ENCODE peak calls at places on chromosomes 2 and 18, in five cellular contexts. One of them, this sample, is unnamed.

GRCh38 chr2:170770304-170771048 is at the start of gene ERICH2:
- DNase-seq in IMR-90: peak; percentile 30
- DNase-seq in stomach: peak; percentile 86
- DNase-seq in HCT116: peak; percentile 80
- DNase-seq in suprapubic skin: peak; percentile 83
- DNase-seq in this sample: peak; percentile 83

GRCh38 chr18:2529154-2529553 is 42.2 kb downstream of the METTL4 start:
- DNase-seq in stomach: no peak
- DNase-seq in suprapubic skin: no peak
- DNase-seq in IMR-90: peak; percentile 7
- DNase-seq in HCT116: no peak
- DNase-seq in this sample: no peak

GRCh38 chr18:50610349-50610748 is 50.5 kb downstream of the MAPK4 start:
- DNase-seq in suprapubic skin: no peak
- DNase-seq in stomach: no peak
- DNase-seq in HCT116: no peak
- DNase-seq in IMR-90: no peak
- DNase-seq in this sample: peak; percentile 38

GRCh38 chr2:178328037-178328436 is 122.9 kb downstream of the PRKRA start:
- DNase-seq in stomach: no peak
- DNase-seq in HCT116: no peak
- DNase-seq in IMR-90: peak; percentile 77
- DNase-seq in suprapubic skin: no peak
- DNase-seq in this sample: no peak

GRCh38 chr2:63662028-63662804 is 73.5 kb downstream of the MDH1 start:
- DNase-seq in HCT116: no peak
- DNase-seq in IMR-90: no peak
- DNase-seq in stomach: no peak
- DNase-seq in suprapubic skin: no peak
- DNase-seq in this sample: no peak

GRCh38 chr18:8660316-8660715 is 45.0 kb upstream of the MTCL1 start:
- DNase-seq in HCT116: no peak
- DNase-seq in stomach: no peak
- DNase-seq in suprapubic skin: no peak
- DNase-seq in IMR-90: peak; percentile 18
- DNase-seq in this sample: no peak

GRCh38 chr2:10753156-10753555 is 31.7 kb downstream of the ATP6V1C2 start:
- DNase-seq in suprapubic skin: no peak
- DNase-seq in IMR-90: no peak
- DNase-seq in stomach: no peak
- DNase-seq in HCT116: no peak
- DNase-seq in this sample: no peak

GRCh38 chr2:150619607-150620330 is 132.3 kb upstream of the RND3 start:
- DNase-seq in stomach: no peak
- DNase-seq in IMR-90: peak; percentile 78
- DNase-seq in HCT116: no peak
- DNase-seq in suprapubic skin: no peak
- DNase-seq in this sample: no peak

GRCh38 chr2:27776097-27776496 is 4.6 kb downstream of the MRPL33 start:
- DNase-seq in stomach: no peak
- DNase-seq in suprapubic skin: no peak
- DNase-seq in HCT116: no peak
- DNase-seq in IMR-90: peak; percentile 53
- DNase-seq in this sample: no peak

GRCh38 chr2:63425079-63425416 is 163.2 kb downstream of the WDPCP start:
- DNase-seq in IMR-90: no peak
- DNase-seq in HCT116: no peak
- DNase-seq in stomach: no peak
- DNase-seq in suprapubic skin: no peak
- DNase-seq in this sample: no peak

GRCh38 chr2:47422560-47422959 is 19.6 kb downstream of the MSH2 start:
- DNase-seq in stomach: no peak
- DNase-seq in suprapubic skin: no peak
- DNase-seq in HCT116: no peak
- DNase-seq in IMR-90: peak; percentile 76
- DNase-seq in this sample: no peak

GRCh38 chr2:199455533-199456382 is 2.0 kb downstream of the SATB2 start:
- DNase-seq in suprapubic skin: peak; percentile 80
- DNase-seq in stomach: peak; percentile 49
- DNase-seq in IMR-90: peak; percentile 31
- DNase-seq in HCT116: peak; percentile 39
- DNase-seq in this sample: no peak

GRCh38 chr2:64406407-64406774 is 47.6 kb upstream of the LGALSL start:
- DNase-seq in suprapubic skin: no peak
- DNase-seq in HCT116: no peak
- DNase-seq in stomach: peak; percentile 45
- DNase-seq in IMR-90: no peak
- DNase-seq in this sample: no peak

GRCh38 chr18:50836521-50836957 is 16.7 kb upstream of the MRO start:
- DNase-seq in suprapubic skin: no peak
- DNase-seq in stomach: no peak
- DNase-seq in HCT116: no peak
- DNase-seq in IMR-90: peak; percentile 35
- DNase-seq in this sample: no peak

GRCh38 chr2:105393373-105394055 is 5.3 kb downstream of the FHL2 start:
- DNase-seq in stomach: no peak
- DNase-seq in HCT116: no peak
- DNase-seq in IMR-90: peak; percentile 73
- DNase-seq in suprapubic skin: no peak
- DNase-seq in this sample: no peak

GRCh38 chr2:55200416-55200815 is 31.7 kb downstream of the CLHC1 start:
- DNase-seq in stomach: no peak
- DNase-seq in IMR-90: no peak
- DNase-seq in HCT116: no peak
- DNase-seq in suprapubic skin: no peak
- DNase-seq in this sample: no peak

GRCh38 chr2:70035344-70035844 is 51.9 kb upstream of the PCBP1 start:
- DNase-seq in suprapubic skin: no peak
- DNase-seq in HCT116: no peak
- DNase-seq in stomach: no peak
- DNase-seq in IMR-90: peak; percentile 63
- DNase-seq in this sample: no peak

GRCh38 chr2:171433763-171434670 is at the start of the genes DCAF17 and METTL8:
- DNase-seq in suprapubic skin: peak; percentile 96
- DNase-seq in IMR-90: peak; percentile 94
- DNase-seq in HCT116: peak; percentile 87
- DNase-seq in stomach: peak; percentile 96
- DNase-seq in this sample: peak; percentile 97

GRCh38 chr2:893311-893710 is 57.3 kb upstream of the SNTG2 start:
- DNase-seq in HCT116: peak; percentile 77
- DNase-seq in suprapubic skin: no peak
- DNase-seq in stomach: peak; percentile 35
- DNase-seq in IMR-90: no peak
- DNase-seq in this sample: no peak

GRCh38 chr2:141109633-141110032 is 1021.2 kb downstream of the LRP1B start:
- DNase-seq in suprapubic skin: no peak
- DNase-seq in HCT116: no peak
- DNase-seq in IMR-90: no peak
- DNase-seq in stomach: no peak
- DNase-seq in this sample: no peak

GRCh38 chr2:192377174-192377573 is 182.4 kb upstream of the TMEFF2 start:
- DNase-seq in suprapubic skin: no peak
- DNase-seq in HCT116: no peak
- DNase-seq in IMR-90: no peak
- DNase-seq in stomach: no peak
- DNase-seq in this sample: no peak

GRCh38 chr2:118834901-118835738 is 12.3 kb downstream of the EN1 start:
- DNase-seq in suprapubic skin: peak; percentile 81
- DNase-seq in stomach: no peak
- DNase-seq in IMR-90: no peak
- DNase-seq in HCT116: no peak
- DNase-seq in this sample: no peak

DNA sequence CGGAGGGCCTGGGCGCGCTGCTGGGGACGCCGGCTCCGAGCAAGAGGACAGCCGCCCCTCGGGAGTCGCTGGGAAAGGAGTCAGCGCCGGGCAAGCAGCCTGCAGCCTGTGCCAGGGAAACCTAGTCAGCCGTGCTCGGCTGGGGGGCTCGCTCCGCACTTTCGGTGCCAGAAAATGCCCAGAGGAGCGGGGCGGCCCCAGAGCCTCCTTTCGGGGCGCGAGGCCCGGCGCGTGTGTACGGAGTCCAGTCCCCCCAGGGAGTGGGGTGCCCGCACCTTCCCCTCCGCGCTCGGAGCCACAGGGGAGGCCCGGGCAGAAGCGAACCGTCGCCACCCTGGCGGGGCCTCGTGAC is 81.9 kb upstream of the LDLRAD4 start:
- DNase-seq in suprapubic skin: no peak
- DNase-seq in HCT116: no peak
- DNase-seq in stomach: no peak
- DNase-seq in IMR-90: no peak
- DNase-seq in this sample: peak; percentile 55
- TF ChIP-seq POLR2A in suprapubic skin: no peak
- TF ChIP-seq POLR2A in HCT116: no peak
- TF ChIP-seq POLR2A in stomach: no peak
- TF ChIP-seq POLR2A in IMR-90: no peak
- TF ChIP-seq POLR2A in this sample: no peak

GRCh38 chr18:70233974-70234373 is 28.5 kb upstream of the RTTN start:
- DNase-seq in IMR-90: no peak
- DNase-seq in HCT116: no peak
- DNase-seq in stomach: no peak
- DNase-seq in suprapubic skin: no peak
- DNase-seq in this sample: no peak
- TF ChIP-seq POLR2A in IMR-90: no peak
- TF ChIP-seq POLR2A in HCT116: no peak
- TF ChIP-seq POLR2A in stomach: no peak
- TF ChIP-seq POLR2A in suprapubic skin: no peak
- TF ChIP-seq POLR2A in this sample: no peak

GRCh38 chr2:14746133-14746532 is 113.6 kb downstream of the LRATD1 start:
- DNase-seq in HCT116: no peak
- DNase-seq in IMR-90: no peak
- DNase-seq in suprapubic skin: no peak
- DNase-seq in stomach: no peak
- DNase-seq in this sample: no peak
- TF ChIP-seq POLR2A in HCT116: no peak
- TF ChIP-seq POLR2A in IMR-90: no peak
- TF ChIP-seq POLR2A in suprapubic skin: no peak
- TF ChIP-seq POLR2A in stomach: no peak
- TF ChIP-seq POLR2A in this sample: no peak

GRCh38 chr2:237509905-237510304 is 22.9 kb downstream of the MLPH start:
- DNase-seq in stomach: peak; percentile 68
- DNase-seq in HCT116: no peak
- DNase-seq in IMR-90: no peak
- DNase-seq in suprapubic skin: no peak
- DNase-seq in this sample: no peak
- TF ChIP-seq POLR2A in stomach: no peak
- TF ChIP-seq POLR2A in HCT116: no peak
- TF ChIP-seq POLR2A in IMR-90: no peak
- TF ChIP-seq POLR2A in suprapubic skin: no peak
- TF ChIP-seq POLR2A in this sample: no peak

GRCh38 chr2:155866477-155866876 is 466.0 kb downstream of the NR4A2 start:
- DNase-seq in HCT116: no peak
- DNase-seq in suprapubic skin: no peak
- DNase-seq in stomach: no peak
- DNase-seq in IMR-90: no peak
- DNase-seq in this sample: no peak
- TF ChIP-seq POLR2A in HCT116: no peak
- TF ChIP-seq POLR2A in suprapubic skin: no peak
- TF ChIP-seq POLR2A in stomach: no peak
- TF ChIP-seq POLR2A in IMR-90: no peak
- TF ChIP-seq POLR2A in this sample: no peak

DNA sequence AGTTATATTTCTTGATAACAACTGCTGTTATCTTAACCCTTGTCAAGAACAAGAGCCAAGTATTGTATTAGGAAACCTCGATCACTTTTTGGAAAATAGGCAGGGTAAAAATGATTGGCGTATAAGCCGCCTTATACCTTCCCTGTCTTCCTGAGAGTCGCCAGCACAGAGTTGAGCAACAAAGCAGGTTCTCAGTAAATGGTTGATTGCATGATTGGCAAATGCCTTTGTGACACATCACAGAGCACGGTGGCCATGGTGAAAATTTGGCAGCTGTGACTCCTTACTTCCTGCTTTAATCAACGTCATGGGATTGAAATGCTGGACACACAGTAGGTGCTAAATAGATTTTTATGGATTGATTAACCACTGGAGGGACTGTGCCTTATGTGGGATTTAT is 3.9 kb upstream of the KLHL29 start:
- DNase-seq in IMR-90: peak; percentile 77
- DNase-seq in HCT116: peak; percentile 89
- DNase-seq in suprapubic skin: no peak
- DNase-seq in stomach: peak; percentile 41
- DNase-seq in this sample: no peak
- TF ChIP-seq POLR2A in IMR-90: no peak
- TF ChIP-seq POLR2A in HCT116: no peak
- TF ChIP-seq POLR2A in suprapubic skin: no peak
- TF ChIP-seq POLR2A in stomach: no peak
- TF ChIP-seq POLR2A in this sample: no peak

DNA sequence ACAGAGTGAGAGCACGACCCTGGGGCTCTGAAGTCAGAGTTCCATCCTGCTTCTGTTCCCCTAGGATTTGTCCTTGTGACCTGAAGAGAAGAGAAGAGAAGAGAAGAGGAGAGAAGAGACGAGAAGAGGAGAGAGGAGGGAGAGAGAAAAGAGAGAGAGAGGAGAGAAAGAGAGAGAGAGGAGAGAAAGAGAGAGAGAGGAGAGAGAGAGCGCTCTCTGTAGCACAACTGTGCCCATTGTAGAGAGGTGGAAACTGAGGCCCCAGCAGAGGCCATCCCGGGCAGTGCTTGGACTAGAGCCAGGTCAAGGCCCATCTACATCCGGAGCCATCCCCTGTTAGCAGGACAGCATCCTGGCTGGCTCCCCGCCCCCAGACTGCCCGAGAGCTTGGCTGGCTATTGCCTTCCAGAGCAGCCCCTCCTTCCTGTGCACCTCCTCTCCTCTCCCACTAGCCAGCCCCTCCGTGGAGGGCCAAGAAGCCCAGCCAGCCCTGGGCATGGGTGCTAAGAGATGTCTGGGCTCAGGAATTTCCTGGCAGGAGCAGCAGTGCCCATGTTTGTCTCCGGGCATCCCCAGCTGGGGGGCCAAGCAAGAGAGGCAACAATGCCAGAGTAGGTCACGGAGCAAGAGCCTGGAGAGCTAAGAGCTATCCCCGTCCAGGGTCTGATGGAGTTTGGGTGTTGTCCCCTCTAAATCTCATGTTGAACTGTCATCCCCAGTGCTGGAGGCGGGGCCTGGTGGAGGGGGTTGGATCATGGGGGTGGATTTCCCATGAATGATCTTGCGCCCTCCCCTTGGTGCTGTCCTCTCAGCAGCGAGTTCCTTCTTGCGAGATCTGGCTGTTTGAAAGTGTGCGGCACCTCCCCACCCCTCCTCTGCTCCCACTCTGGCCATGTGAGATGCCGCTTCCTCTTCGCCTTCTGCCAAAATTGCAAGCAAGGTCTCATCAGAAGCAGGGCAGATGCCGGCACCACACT is 18.2 kb upstream of the GPR55 start:
- DNase-seq in HCT116: no peak
- DNase-seq in stomach: peak; percentile 25
- DNase-seq in IMR-90: no peak
- DNase-seq in suprapubic skin: no peak
- DNase-seq in this sample: no peak
- TF ChIP-seq POLR2A in HCT116: no peak
- TF ChIP-seq POLR2A in stomach: no peak
- TF ChIP-seq POLR2A in IMR-90: no peak
- TF ChIP-seq POLR2A in suprapubic skin: no peak
- TF ChIP-seq POLR2A in this sample: no peak

This sample was measured in erythroblast.